ENCODE peak calls at places on chromosomes 5 and 9, in seven cellular contexts. I is astrocyte, T is neuronal stem cell, Q is trophoblast cell, K is MM.1S, W is IMR-90, B is H9. E is an unnamed sample.

GRCh38 chr5:84729326-84729725 is 344.6 kb upstream of the EDIL3 start:
- DNase-seq in W (peak), I (peak), B (no peak), Q (no peak), K (no peak), T (no peak), E (no peak)

GRCh38 chr5:43428034-43428712 is 16.0 kb upstream of the CCL28 start:
- DNase-seq in W (peak), I (peak), T (no peak), B (no peak), Q (no peak), K (no peak), E (peak)

GRCh38 chr9:27784999-27785713 is 211.9 kb upstream of the C9orf72 start:
- DNase-seq in K (no peak), I (peak), T (no peak), Q (no peak), W (no peak), B (no peak), E (no peak)

GRCh38 chr9:104864675-104865104 is 63.3 kb downstream of the ABCA1 start:
- DNase-seq in B (no peak), I (peak), Q (no peak), T (no peak), K (no peak), W (peak), E (no peak)

GRCh38 chr9:118896356-118897000 is 472.8 kb downstream of the BRINP1 start:
- DNase-seq in I (peak), K (no peak), Q (no peak), B (no peak), T (no peak), W (no peak), E (no peak)

GRCh38 chr9:76423216-76424177 is 29.3 kb upstream of the RFK start:
- DNase-seq in I (no peak), T (no peak), Q (no peak), K (no peak), W (no peak), B (no peak), E (peak)

GRCh38 chr5:148873690-148874485 is 47.5 kb downstream of the ADRB2 start:
- DNase-seq in Q (no peak), I (no peak), W (no peak), T (no peak), K (no peak), B (no peak), E (no peak)

GRCh38 chr9:97993000-97993399 is 9.9 kb downstream of the ANP32B start:
- DNase-seq in T (no peak), Q (no peak), I (no peak), K (no peak), B (no peak), W (no peak), E (no peak)

GRCh38 chr9:137371521-137371941 is 51.4 kb downstream of the EXD3 start:
- DNase-seq in B (no peak), T (no peak), K (no peak), I (no peak), Q (no peak), W (no peak), E (no peak)

GRCh38 chr5:139638736-139639618 is 9.2 kb upstream of the CXXC5 start:
- DNase-seq in B (no peak), T (no peak), W (no peak), Q (no peak), K (no peak), I (no peak), E (no peak)

GRCh38 chr9:129549684-129550083 is 71.2 kb downstream of the C9orf50 start:
- DNase-seq in W (no peak), Q (no peak), K (no peak), I (peak), B (no peak), T (no peak), E (no peak)

GRCh38 chr5:150301901-150302300 is 804 bp downstream of the ARSI start:
- DNase-seq in K (no peak), T (no peak), W (no peak), I (no peak), B (no peak), Q (no peak), E (no peak)

GRCh38 chr5:137507150-137507549 is 8.0 kb upstream of the SPOCK1 start:
- DNase-seq in W (no peak), I (no peak), K (no peak), T (no peak), Q (no peak), B (no peak), E (no peak)

GRCh38 chr9:94139672-94140417 is 55.6 kb downstream of the PTPDC1 start:
- DNase-seq in I (peak), Q (peak), B (no peak), W (peak), T (no peak), K (no peak), E (no peak)

GRCh38 chr5:14039576-14039975 is 95.1 kb upstream of the DNAH5 start:
- DNase-seq in Q (no peak), I (peak), T (no peak), K (no peak), W (peak), B (no peak), E (peak)

GRCh38 chr5:180423598-180423997 is 70.5 kb upstream of the GFPT2 start:
- DNase-seq in B (no peak), Q (no peak), W (no peak), T (no peak), I (no peak), K (no peak), E (no peak)

GRCh38 chr9:101527066-101527465 is 6.6 kb upstream of the RNF20 start:
- DNase-seq in B (no peak), I (peak), W (peak), T (no peak), Q (no peak), K (no peak), E (no peak)

GRCh38 chr9:10903969-10904368 is 291.2 kb upstream of the PTPRD start:
- DNase-seq in W (no peak), T (no peak), B (no peak), I (no peak), Q (no peak), K (no peak), E (no peak)

GRCh38 chr5:143051244-143052058 is 281.3 kb downstream of the ARHGAP26 start:
- DNase-seq in Q (peak), W (peak), T (no peak), I (peak), B (no peak), K (no peak), E (peak)

GRCh38 chr9:7879551-7880245 is 80.1 kb upstream of the DMAC1 start:
- DNase-seq in I (no peak), K (no peak), W (no peak), T (peak), B (peak), Q (no peak), E (no peak)

GRCh38 chr5:142013734-142014495 is 1.1 kb upstream of the GNPDA1 start:
- DNase-seq in W (peak), K (no peak), Q (peak), I (peak), T (no peak), B (no peak), E (peak)

GRCh38 chr9:73370053-73370452 is 218.4 kb downstream of the ANXA1 start:
- DNase-seq in K (peak), T (no peak), B (no peak), Q (peak), I (peak), W (no peak), E (no peak)

GRCh38 chr9:4266602-4267001 is 33.3 kb downstream of the GLIS3 start:
- DNase-seq in T (no peak), K (no peak), B (no peak), W (no peak), Q (peak), I (no peak), E (no peak)

GRCh38 chr9:121358747-121359146 is 11.3 kb downstream of the STOM start:
- DNase-seq in I (no peak), Q (no peak), K (no peak), W (no peak), B (no peak), T (no peak), E (no peak)

GRCh38 chr5:148482697-148483462 is 99.1 kb downstream of the FBXO38 start:
- DNase-seq in B (peak), I (peak), T (peak), Q (peak), W (peak), K (peak), E (peak)

GRCh38 chr9:13845460-13845859 is 468.5 kb downstream of the NFIB start:
- DNase-seq in Q (no peak), K (no peak), B (no peak), W (peak), T (no peak), I (peak), E (no peak)

DNA sequence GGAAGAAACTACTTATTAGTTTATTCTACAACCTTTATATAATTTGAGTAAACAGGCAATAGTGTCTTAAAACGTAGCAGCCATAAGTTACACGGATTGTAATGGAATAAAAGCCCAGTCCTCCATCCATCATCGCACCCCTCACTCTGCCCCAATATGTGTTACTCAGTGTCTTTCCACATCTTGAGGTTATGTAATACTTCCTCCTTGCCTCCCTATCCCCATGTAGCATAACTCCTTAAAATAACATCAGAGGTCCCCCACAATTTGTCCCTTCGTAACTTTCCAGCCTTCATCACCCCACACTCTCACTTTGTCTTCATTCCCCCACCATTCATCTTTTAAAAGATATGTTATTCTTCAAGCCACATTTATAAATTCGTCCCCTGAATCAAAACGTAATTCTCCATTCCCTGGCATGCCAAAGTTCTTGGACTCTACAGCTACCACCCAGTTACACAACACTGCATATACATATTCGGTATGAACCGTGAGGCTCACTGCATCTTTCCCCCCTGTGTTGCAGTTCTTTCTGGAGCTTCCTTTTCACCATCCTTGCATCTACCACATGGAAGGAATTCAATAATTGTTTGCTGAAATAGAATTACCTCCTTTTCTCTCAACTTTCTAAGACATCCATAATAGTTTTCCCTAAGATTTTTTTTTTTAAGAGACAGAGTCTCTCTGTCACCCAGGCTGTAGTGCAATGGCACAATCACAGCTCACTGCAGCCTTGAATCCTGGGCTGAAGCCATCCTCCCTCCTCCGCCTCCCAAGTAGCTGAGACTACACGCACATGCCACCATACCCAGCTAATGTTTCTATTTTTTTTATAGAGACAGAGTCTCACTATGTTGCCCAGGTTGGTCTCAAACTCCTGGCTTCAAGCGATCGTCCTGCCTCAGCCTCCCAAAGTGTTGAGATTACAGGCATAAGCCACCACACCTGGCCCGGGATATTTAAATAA is 3.4 kb downstream of the LPAR1 start:
- DNase-seq in I (no peak), K (no peak), W (peak), T (no peak), B (no peak), Q (no peak), E (no peak)
- H2AFZ ChIP-seq in I (no peak), K (no peak), W (no peak), T (no peak), B (no peak), Q (no peak), E (no peak)

DNA sequence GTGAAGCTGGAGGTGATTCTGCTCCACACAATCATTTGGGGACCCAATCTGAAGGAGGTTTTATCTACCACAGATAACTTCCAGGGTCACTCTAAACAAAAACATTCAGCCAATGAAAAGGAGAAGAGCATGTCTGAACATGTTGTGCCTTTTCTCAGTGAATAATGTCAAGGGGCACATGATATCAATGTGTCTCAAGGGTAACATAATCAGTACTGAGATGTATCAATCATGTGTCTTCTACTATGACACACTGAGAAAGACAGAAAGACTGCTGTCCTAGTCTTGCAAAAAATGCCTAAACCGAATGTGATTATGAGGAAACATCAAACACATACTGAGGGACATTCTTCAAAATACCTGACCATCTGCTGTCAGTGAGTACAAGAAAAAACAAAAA is 25.4 kb upstream of the RASA1 start:
- DNase-seq in Q (peak), I (no peak), B (no peak), T (no peak), W (no peak), K (no peak), E (no peak)
- H2AFZ ChIP-seq in Q (no peak), I (peak), B (peak), T (peak), W (no peak), K (no peak), E (no peak)

GRCh38 chr9:114155263-114155966 is at the start of gene COL27A1:
- DNase-seq in W (peak), K (peak), T (peak), Q (peak), I (peak), B (peak), E (no peak)

GRCh38 chr9:114154597-114155102 is 687 bp upstream of the COL27A1 start:
- DNase-seq in B (no peak), T (no peak), W (no peak), K (no peak), I (peak), Q (no peak), E (no peak)

GRCh38 chr9:114156658-114157421 is 1.5 kb downstream of the COL27A1 start:
- DNase-seq in W (peak), Q (peak), I (peak), T (no peak), B (peak), K (no peak), E (no peak)

GRCh38 chr9:114156311-114156657 is 947 bp downstream of the COL27A1 start:
- DNase-seq in W (no peak), K (no peak), I (no peak), T (no peak), Q (peak), B (no peak), E (no peak)

GRCh38 chr9:114155967-114156294 is 594 bp downstream of the COL27A1 start:
- DNase-seq in W (no peak), K (no peak), Q (no peak), B (no peak), I (no peak), T (no peak), E (no peak)
- H2AFZ ChIP-seq in W (peak), K (no peak), Q (no peak), B (no peak), I (no peak), T (peak), E (no peak)

GRCh38 chr9:106287108-106287631 is 575.8 kb upstream of the ZNF462 start:
- DNase-seq in Q (no peak), T (no peak), K (no peak), I (no peak), W (no peak), B (no peak), E (no peak)
- H2AFZ ChIP-seq in Q (no peak), T (peak), K (no peak), I (peak), W (no peak), B (no peak), E (no peak)